ENCODE peak calls at places on chromosomes 4 and X, in seven cellular contexts. One of them, this sample, is unnamed.

GRCh38 chr4:100146756-100147155 is 43.5 kb downstream of the DDIT4L start:
- DNase-seq in anterior cingulate cortex: no peak
- DNase-seq in foreskin fibroblast: no peak
- DNase-seq in OCI-LY7: no peak
- DNase-seq in stimulated activated CD8-positive, alpha-beta memory T cell treated with anti-CD3 and anti-CD28 coated beads, Interleukin-2, amount 100 ng/mL, for 48 hours: no peak
- DNase-seq in caudate nucleus: no peak
- DNase-seq in NCI-H446 treated with DMSO at 0.1 percent for 48 hours: peak; percentile 93
- DNase-seq in this sample: no peak

GRCh38 chr4:878796-879729 is 53.1 kb downstream of the GAK start:
- DNase-seq in anterior cingulate cortex: no peak
- DNase-seq in foreskin fibroblast: no peak
- DNase-seq in OCI-LY7: no peak
- DNase-seq in stimulated activated CD8-positive, alpha-beta memory T cell treated with anti-CD3 and anti-CD28 coated beads, Interleukin-2, amount 100 ng/mL, for 48 hours: no peak
- DNase-seq in caudate nucleus: no peak
- DNase-seq in NCI-H446 treated with DMSO at 0.1 percent for 48 hours: no peak
- DNase-seq in this sample: peak; percentile 92

GRCh38 chr4:159326470-159326869 is 223.6 kb downstream of the RAPGEF2 start:
- DNase-seq in anterior cingulate cortex: no peak
- DNase-seq in foreskin fibroblast: no peak
- DNase-seq in OCI-LY7: no peak
- DNase-seq in stimulated activated CD8-positive, alpha-beta memory T cell treated with anti-CD3 and anti-CD28 coated beads, Interleukin-2, amount 100 ng/mL, for 48 hours: no peak
- DNase-seq in caudate nucleus: no peak
- DNase-seq in NCI-H446 treated with DMSO at 0.1 percent for 48 hours: no peak
- DNase-seq in this sample: no peak

GRCh38 chr4:42306221-42307109 is 90.8 kb upstream of the SHISA3 start:
- DNase-seq in anterior cingulate cortex: no peak
- DNase-seq in foreskin fibroblast: no peak
- DNase-seq in OCI-LY7: no peak
- DNase-seq in stimulated activated CD8-positive, alpha-beta memory T cell treated with anti-CD3 and anti-CD28 coated beads, Interleukin-2, amount 100 ng/mL, for 48 hours: no peak
- DNase-seq in caudate nucleus: no peak
- DNase-seq in NCI-H446 treated with DMSO at 0.1 percent for 48 hours: no peak
- DNase-seq in this sample: no peak

GRCh38 chrX:68757331-68757730 is 71.5 kb upstream of the EFNB1 start:
- DNase-seq in anterior cingulate cortex: no peak
- DNase-seq in foreskin fibroblast: no peak
- DNase-seq in OCI-LY7: no peak
- DNase-seq in stimulated activated CD8-positive, alpha-beta memory T cell treated with anti-CD3 and anti-CD28 coated beads, Interleukin-2, amount 100 ng/mL, for 48 hours: no peak
- DNase-seq in caudate nucleus: no peak
- DNase-seq in NCI-H446 treated with DMSO at 0.1 percent for 48 hours: no peak
- DNase-seq in this sample: no peak

GRCh38 chr4:152946460-152946859 is 10.3 kb downstream of the FHDC1 start:
- DNase-seq in anterior cingulate cortex: no peak
- DNase-seq in foreskin fibroblast: no peak
- DNase-seq in OCI-LY7: no peak
- DNase-seq in stimulated activated CD8-positive, alpha-beta memory T cell treated with anti-CD3 and anti-CD28 coated beads, Interleukin-2, amount 100 ng/mL, for 48 hours: no peak
- DNase-seq in caudate nucleus: no peak
- DNase-seq in NCI-H446 treated with DMSO at 0.1 percent for 48 hours: no peak
- DNase-seq in this sample: no peak

GRCh38 chr4:172232966-172233365 is 419.8 kb downstream of the GALNTL6 start:
- DNase-seq in anterior cingulate cortex: no peak
- DNase-seq in foreskin fibroblast: peak; percentile 9
- DNase-seq in OCI-LY7: no peak
- DNase-seq in stimulated activated CD8-positive, alpha-beta memory T cell treated with anti-CD3 and anti-CD28 coated beads, Interleukin-2, amount 100 ng/mL, for 48 hours: no peak
- DNase-seq in caudate nucleus: no peak
- DNase-seq in NCI-H446 treated with DMSO at 0.1 percent for 48 hours: no peak
- DNase-seq in this sample: no peak

GRCh38 chr4:3725936-3726895 is 40.0 kb upstream of the ADRA2C start:
- DNase-seq in anterior cingulate cortex: no peak
- DNase-seq in foreskin fibroblast: no peak
- DNase-seq in OCI-LY7: no peak
- DNase-seq in stimulated activated CD8-positive, alpha-beta memory T cell treated with anti-CD3 and anti-CD28 coated beads, Interleukin-2, amount 100 ng/mL, for 48 hours: no peak
- DNase-seq in caudate nucleus: no peak
- DNase-seq in NCI-H446 treated with DMSO at 0.1 percent for 48 hours: no peak
- DNase-seq in this sample: no peak

GRCh38 chrX:123504047-123504446 is 228.8 kb downstream of the THOC2 start:
- DNase-seq in anterior cingulate cortex: no peak
- DNase-seq in foreskin fibroblast: no peak
- DNase-seq in OCI-LY7: no peak
- DNase-seq in stimulated activated CD8-positive, alpha-beta memory T cell treated with anti-CD3 and anti-CD28 coated beads, Interleukin-2, amount 100 ng/mL, for 48 hours: no peak
- DNase-seq in caudate nucleus: no peak
- DNase-seq in NCI-H446 treated with DMSO at 0.1 percent for 48 hours: no peak
- DNase-seq in this sample: no peak

GRCh38 chr4:145130788-145131398 is 32.8 kb downstream of the ABCE1 start:
- DNase-seq in anterior cingulate cortex: no peak
- DNase-seq in foreskin fibroblast: peak; percentile 80
- DNase-seq in OCI-LY7: no peak
- DNase-seq in stimulated activated CD8-positive, alpha-beta memory T cell treated with anti-CD3 and anti-CD28 coated beads, Interleukin-2, amount 100 ng/mL, for 48 hours: no peak
- DNase-seq in caudate nucleus: no peak
- DNase-seq in NCI-H446 treated with DMSO at 0.1 percent for 48 hours: no peak
- DNase-seq in this sample: no peak

GRCh38 chr4:4397441-4397819 is 10.5 kb downstream of the NSG1 start:
- DNase-seq in anterior cingulate cortex: no peak
- DNase-seq in foreskin fibroblast: no peak
- DNase-seq in OCI-LY7: no peak
- DNase-seq in stimulated activated CD8-positive, alpha-beta memory T cell treated with anti-CD3 and anti-CD28 coated beads, Interleukin-2, amount 100 ng/mL, for 48 hours: no peak
- DNase-seq in caudate nucleus: no peak
- DNase-seq in NCI-H446 treated with DMSO at 0.1 percent for 48 hours: no peak
- DNase-seq in this sample: no peak

GRCh38 chr4:111639120-111639519 is 506.1 kb upstream of the FAM241A start:
- DNase-seq in anterior cingulate cortex: no peak
- DNase-seq in foreskin fibroblast: peak; percentile 44
- DNase-seq in OCI-LY7: no peak
- DNase-seq in stimulated activated CD8-positive, alpha-beta memory T cell treated with anti-CD3 and anti-CD28 coated beads, Interleukin-2, amount 100 ng/mL, for 48 hours: no peak
- DNase-seq in caudate nucleus: no peak
- DNase-seq in NCI-H446 treated with DMSO at 0.1 percent for 48 hours: no peak
- DNase-seq in this sample: no peak

GRCh38 chr4:14254252-14254651 is 626.7 kb upstream of the BOD1L1 start:
- DNase-seq in anterior cingulate cortex: no peak
- DNase-seq in foreskin fibroblast: peak; percentile 39
- DNase-seq in OCI-LY7: peak; percentile 8
- DNase-seq in stimulated activated CD8-positive, alpha-beta memory T cell treated with anti-CD3 and anti-CD28 coated beads, Interleukin-2, amount 100 ng/mL, for 48 hours: no peak
- DNase-seq in caudate nucleus: no peak
- DNase-seq in NCI-H446 treated with DMSO at 0.1 percent for 48 hours: no peak
- DNase-seq in this sample: peak; percentile 4

GRCh38 chr4:127630152-127630551 is 2.6 kb upstream of the INTU start:
- DNase-seq in anterior cingulate cortex: no peak
- DNase-seq in foreskin fibroblast: no peak
- DNase-seq in OCI-LY7: no peak
- DNase-seq in stimulated activated CD8-positive, alpha-beta memory T cell treated with anti-CD3 and anti-CD28 coated beads, Interleukin-2, amount 100 ng/mL, for 48 hours: no peak
- DNase-seq in caudate nucleus: no peak
- DNase-seq in NCI-H446 treated with DMSO at 0.1 percent for 48 hours: no peak
- DNase-seq in this sample: no peak

GRCh38 chr4:108926058-108926457 is 163.2 kb upstream of the ETNPPL start:
- DNase-seq in anterior cingulate cortex: no peak
- DNase-seq in foreskin fibroblast: peak; percentile 68
- DNase-seq in OCI-LY7: no peak
- DNase-seq in stimulated activated CD8-positive, alpha-beta memory T cell treated with anti-CD3 and anti-CD28 coated beads, Interleukin-2, amount 100 ng/mL, for 48 hours: no peak
- DNase-seq in caudate nucleus: no peak
- DNase-seq in NCI-H446 treated with DMSO at 0.1 percent for 48 hours: no peak
- DNase-seq in this sample: no peak

GRCh38 chr4:163474027-163474426 is 473 bp upstream of the TKTL2 start:
- DNase-seq in anterior cingulate cortex: no peak
- DNase-seq in foreskin fibroblast: no peak
- DNase-seq in OCI-LY7: no peak
- DNase-seq in stimulated activated CD8-positive, alpha-beta memory T cell treated with anti-CD3 and anti-CD28 coated beads, Interleukin-2, amount 100 ng/mL, for 48 hours: no peak
- DNase-seq in caudate nucleus: no peak
- DNase-seq in NCI-H446 treated with DMSO at 0.1 percent for 48 hours: no peak
- DNase-seq in this sample: no peak

GRCh38 chr4:184163813-184164212 is 53.9 kb downstream of the ENPP6 start:
- DNase-seq in anterior cingulate cortex: no peak
- DNase-seq in foreskin fibroblast: peak; percentile 7
- DNase-seq in OCI-LY7: peak; percentile 23
- DNase-seq in stimulated activated CD8-positive, alpha-beta memory T cell treated with anti-CD3 and anti-CD28 coated beads, Interleukin-2, amount 100 ng/mL, for 48 hours: no peak
- DNase-seq in caudate nucleus: peak; percentile 29
- DNase-seq in NCI-H446 treated with DMSO at 0.1 percent for 48 hours: no peak
- DNase-seq in this sample: no peak